ENCODE peak calls at places on chromosomes 12 and 14, in six cellular contexts. One of them, this sample, is unnamed.

GRCh38 chr14:36773558-36773957 is 111.9 kb downstream of the PAX9 start:
- DNase-seq in left cardiac atrium: no peak
- DNase-seq in GM12864: no peak
- DNase-seq in NCI-H82: no peak
- DNase-seq in body of pancreas: no peak
- DNase-seq in cardiac fibroblast: no peak
- DNase-seq in this sample: no peak

GRCh38 chr12:28253175-28253641 is 63.0 kb downstream of the CCDC91 start:
- DNase-seq in left cardiac atrium: no peak
- DNase-seq in GM12864: peak
- DNase-seq in NCI-H82: no peak
- DNase-seq in body of pancreas: no peak
- DNase-seq in cardiac fibroblast: no peak
- DNase-seq in this sample: no peak

GRCh38 chr12:2163172-2163927 is 110.6 kb downstream of the CACNA1C start:
- DNase-seq in left cardiac atrium: peak
- DNase-seq in GM12864: no peak
- DNase-seq in NCI-H82: no peak
- DNase-seq in body of pancreas: peak
- DNase-seq in cardiac fibroblast: peak
- DNase-seq in this sample: peak

GRCh38 chr12:6084261-6084968 is 40.1 kb downstream of the VWF start:
- DNase-seq in left cardiac atrium: no peak
- DNase-seq in GM12864: no peak
- DNase-seq in NCI-H82: no peak
- DNase-seq in body of pancreas: no peak
- DNase-seq in cardiac fibroblast: peak
- DNase-seq in this sample: peak

GRCh38 chr12:31778687-31779086 is 49.9 kb upstream of the AMN1 start:
- DNase-seq in left cardiac atrium: no peak
- DNase-seq in GM12864: no peak
- DNase-seq in NCI-H82: no peak
- DNase-seq in body of pancreas: no peak
- DNase-seq in cardiac fibroblast: no peak
- DNase-seq in this sample: no peak

GRCh38 chr14:21039059-21039422 is 3.1 kb upstream of the RNASE7 start:
- DNase-seq in left cardiac atrium: peak
- DNase-seq in GM12864: no peak
- DNase-seq in NCI-H82: peak
- DNase-seq in body of pancreas: peak
- DNase-seq in cardiac fibroblast: peak
- DNase-seq in this sample: no peak

GRCh38 chr14:70655110-70655826 is 13.6 kb downstream of the TTC9 start:
- DNase-seq in left cardiac atrium: no peak
- DNase-seq in GM12864: peak
- DNase-seq in NCI-H82: no peak
- DNase-seq in body of pancreas: no peak
- DNase-seq in cardiac fibroblast: no peak
- DNase-seq in this sample: no peak

GRCh38 chr12:62533087-62533754 is 66.6 kb downstream of the MON2 start:
- DNase-seq in left cardiac atrium: no peak
- DNase-seq in GM12864: no peak
- DNase-seq in NCI-H82: no peak
- DNase-seq in body of pancreas: no peak
- DNase-seq in cardiac fibroblast: no peak
- DNase-seq in this sample: no peak

GRCh38 chr12:102757874-102758244 is 159.2 kb downstream of the PAH start:
- DNase-seq in left cardiac atrium: no peak
- DNase-seq in GM12864: no peak
- DNase-seq in NCI-H82: no peak
- DNase-seq in body of pancreas: no peak
- DNase-seq in cardiac fibroblast: no peak
- DNase-seq in this sample: no peak

GRCh38 chr12:91493308-91493707 is 310.7 kb upstream of the DCN start:
- DNase-seq in left cardiac atrium: no peak
- DNase-seq in GM12864: no peak
- DNase-seq in NCI-H82: no peak
- DNase-seq in body of pancreas: no peak
- DNase-seq in cardiac fibroblast: no peak
- DNase-seq in this sample: no peak

GRCh38 chr12:106997916-106998315 is 11.0 kb upstream of the MTERF2 start:
- DNase-seq in left cardiac atrium: no peak
- DNase-seq in GM12864: no peak
- DNase-seq in NCI-H82: no peak
- DNase-seq in body of pancreas: no peak
- DNase-seq in cardiac fibroblast: no peak
- DNase-seq in this sample: no peak

GRCh38 chr12:50101663-50102062 is 2.1 kb upstream of the GPD1 start:
- DNase-seq in left cardiac atrium: no peak
- DNase-seq in GM12864: no peak
- DNase-seq in NCI-H82: peak
- DNase-seq in body of pancreas: no peak
- DNase-seq in cardiac fibroblast: peak
- DNase-seq in this sample: peak

GRCh38 chr12:109770104-109770860 is 56.7 kb downstream of the FAM222A start:
- DNase-seq in left cardiac atrium: no peak
- DNase-seq in GM12864: no peak
- DNase-seq in NCI-H82: no peak
- DNase-seq in body of pancreas: no peak
- DNase-seq in cardiac fibroblast: peak
- DNase-seq in this sample: no peak

GRCh38 chr14:53295985-53296582 is 143.0 kb upstream of the DDHD1 start:
- DNase-seq in left cardiac atrium: no peak
- DNase-seq in GM12864: peak
- DNase-seq in NCI-H82: peak
- DNase-seq in body of pancreas: no peak
- DNase-seq in cardiac fibroblast: peak
- DNase-seq in this sample: peak

GRCh38 chr14:34258318-34258717 is 203.7 kb downstream of the SPTSSA start:
- DNase-seq in left cardiac atrium: peak
- DNase-seq in GM12864: no peak
- DNase-seq in NCI-H82: no peak
- DNase-seq in body of pancreas: peak
- DNase-seq in cardiac fibroblast: peak
- DNase-seq in this sample: no peak

GRCh38 chr14:36162267-36162666 is 14.3 kb downstream of the PTCSC3 start:
- DNase-seq in left cardiac atrium: no peak
- DNase-seq in GM12864: no peak
- DNase-seq in NCI-H82: no peak
- DNase-seq in body of pancreas: no peak
- DNase-seq in cardiac fibroblast: no peak
- DNase-seq in this sample: no peak

GRCh38 chr14:100110801-100111200 is 45.6 kb downstream of the EVL start:
- DNase-seq in left cardiac atrium: no peak
- DNase-seq in GM12864: no peak
- DNase-seq in NCI-H82: no peak
- DNase-seq in body of pancreas: no peak
- DNase-seq in cardiac fibroblast: no peak
- DNase-seq in this sample: no peak

GRCh38 chr12:57240926-57241555 is 9.9 kb downstream of the STAC3 start:
- DNase-seq in left cardiac atrium: no peak
- DNase-seq in GM12864: no peak
- DNase-seq in NCI-H82: peak
- DNase-seq in body of pancreas: no peak
- DNase-seq in cardiac fibroblast: no peak
- DNase-seq in this sample: no peak

GRCh38 chr14:91918159-91918883 is 29.2 kb downstream of the FBLN5 start:
- DNase-seq in left cardiac atrium: no peak
- DNase-seq in GM12864: no peak
- DNase-seq in NCI-H82: no peak
- DNase-seq in body of pancreas: peak
- DNase-seq in cardiac fibroblast: peak
- DNase-seq in this sample: no peak

GRCh38 chr14:22978873-22979671 is 3.3 kb downstream of the AJUBA start:
- DNase-seq in left cardiac atrium: no peak
- DNase-seq in GM12864: no peak
- DNase-seq in NCI-H82: no peak
- DNase-seq in body of pancreas: no peak
- DNase-seq in cardiac fibroblast: no peak
- DNase-seq in this sample: no peak

GRCh38 chr12:93199831-93200236 is 177.9 kb upstream of the NUDT4 start:
- DNase-seq in left cardiac atrium: no peak
- DNase-seq in GM12864: no peak
- DNase-seq in NCI-H82: no peak
- DNase-seq in body of pancreas: no peak
- DNase-seq in cardiac fibroblast: peak
- DNase-seq in this sample: no peak

GRCh38 chr14:55730602-55731001 is 150.6 kb downstream of the KTN1 start:
- DNase-seq in left cardiac atrium: no peak
- DNase-seq in GM12864: no peak
- DNase-seq in NCI-H82: peak
- DNase-seq in body of pancreas: no peak
- DNase-seq in cardiac fibroblast: peak
- DNase-seq in this sample: no peak

GRCh38 chr12:54032627-54033100 is at the start of gene HOXC5:
- DNase-seq in left cardiac atrium: no peak
- DNase-seq in GM12864: no peak
- DNase-seq in NCI-H82: peak
- DNase-seq in body of pancreas: peak
- DNase-seq in cardiac fibroblast: peak
- DNase-seq in this sample: peak

GRCh38 chr12:42234970-42235369 is 3.1 kb downstream of the YAF2 start:
- DNase-seq in left cardiac atrium: no peak
- DNase-seq in GM12864: no peak
- DNase-seq in NCI-H82: no peak
- DNase-seq in body of pancreas: peak
- DNase-seq in cardiac fibroblast: no peak
- DNase-seq in this sample: no peak

GRCh38 chr12:121000530-121000929 is 15.8 kb downstream of the C12orf43 start:
- DNase-seq in left cardiac atrium: no peak
- DNase-seq in GM12864: no peak
- DNase-seq in NCI-H82: no peak
- DNase-seq in body of pancreas: no peak
- DNase-seq in cardiac fibroblast: no peak
- DNase-seq in this sample: no peak

GRCh38 chr14:80202888-80203562 is 8.3 kb downstream of the DIO2 start:
- DNase-seq in left cardiac atrium: no peak
- DNase-seq in GM12864: peak
- DNase-seq in NCI-H82: peak
- DNase-seq in body of pancreas: no peak
- DNase-seq in cardiac fibroblast: peak
- DNase-seq in this sample: peak

GRCh38 chr12:51449569-51450246 is 25.1 kb downstream of the SLC4A8 start:
- DNase-seq in left cardiac atrium: no peak
- DNase-seq in GM12864: no peak
- DNase-seq in NCI-H82: no peak
- DNase-seq in body of pancreas: no peak
- DNase-seq in cardiac fibroblast: no peak
- DNase-seq in this sample: no peak

GRCh38 chr14:104721704-104722431 is 2.2 kb upstream of the ADSS1 start:
- DNase-seq in left cardiac atrium: peak
- DNase-seq in GM12864: no peak
- DNase-seq in NCI-H82: no peak
- DNase-seq in body of pancreas: no peak
- DNase-seq in cardiac fibroblast: no peak
- DNase-seq in this sample: no peak

GRCh38 chr14:50772361-50772760 is 58.6 kb downstream of the NIN start:
- DNase-seq in left cardiac atrium: no peak
- DNase-seq in GM12864: no peak
- DNase-seq in NCI-H82: no peak
- DNase-seq in body of pancreas: no peak
- DNase-seq in cardiac fibroblast: peak
- DNase-seq in this sample: no peak

GRCh38 chr12:131381716-131382430 is 329.0 kb upstream of the SFSWAP start:
- DNase-seq in left cardiac atrium: no peak
- DNase-seq in GM12864: no peak
- DNase-seq in NCI-H82: no peak
- DNase-seq in body of pancreas: no peak
- DNase-seq in cardiac fibroblast: no peak
- DNase-seq in this sample: no peak

GRCh38 chr12:110116623-110117022 is 7.5 kb upstream of the IFT81 start:
- DNase-seq in left cardiac atrium: no peak
- DNase-seq in GM12864: no peak
- DNase-seq in NCI-H82: no peak
- DNase-seq in body of pancreas: no peak
- DNase-seq in cardiac fibroblast: no peak
- DNase-seq in this sample: no peak